ENCODE peak calls at places on chromosomes 16 and 17, in seven cellular contexts. R is heart right ventricle, D is fibroblast of pulmonary artery, N is IMR-90, M is aorta, A is choroid plexus epithelial cell, J is fibroblast of villous mesenchyme. K is an unnamed sample.

GRCh38 chr17:37833237-37833859 is 88.5 kb upstream of the HNF1B start:
- DNase-seq in D (no peak), A (no peak), M (no peak), J (no peak), N (no peak), R (no peak), K (no peak)

GRCh38 chr16:29986231-29986630 is 9.2 kb downstream of the HIRIP3 start:
- DNase-seq in J (no peak), N (no peak), A (no peak), D (no peak), R (no peak), M (peak; percentile 71), K (peak; percentile 44)

GRCh38 chr17:48048321-48049140 is at the start of gene NFE2L1:
- DNase-seq in A (peak; percentile 95), D (peak; percentile 94), J (peak; percentile 95), M (peak; percentile 96), N (peak; percentile 90), R (peak; percentile 93), K (peak; percentile 93)

GRCh38 chr16:85947511-85948509 is 48.8 kb downstream of the IRF8 start:
- DNase-seq in R (no peak), D (no peak), A (no peak), M (no peak), N (no peak), J (no peak), K (no peak)

GRCh38 chr17:45756266-45756989 is 27.7 kb upstream of the CRHR1 start:
- DNase-seq in M (no peak), J (no peak), D (no peak), A (no peak), R (no peak), N (no peak), K (no peak)

GRCh38 chr16:85306071-85306792 is 194.0 kb upstream of the CIBAR2 start:
- DNase-seq in R (peak; percentile 79), N (peak; percentile 87), A (peak; percentile 94), D (peak; percentile 92), J (peak; percentile 90), M (peak; percentile 96), K (peak; percentile 96)

GRCh38 chr17:81254955-81255717 is 16.0 kb downstream of the NDUFAF8 start:
- DNase-seq in D (peak; percentile 79), M (peak; percentile 90), N (peak; percentile 82), A (peak; percentile 79), J (peak; percentile 87), R (peak; percentile 85), K (peak; percentile 95)

GRCh38 chr16:22751104-22751667 is 62.8 kb upstream of the HS3ST2 start:
- DNase-seq in D (no peak), A (no peak), N (no peak), J (no peak), R (no peak), M (no peak), K (no peak)

GRCh38 chr16:56279132-56279531 is 87.8 kb downstream of the GNAO1 start:
- DNase-seq in N (no peak), R (no peak), A (no peak), M (no peak), D (no peak), J (no peak), K (no peak)

GRCh38 chr16:53048139-53048915 is 4.4 kb downstream of the CHD9NB start:
- DNase-seq in N (no peak), M (no peak), A (no peak), D (no peak), R (no peak), J (no peak), K (no peak)

GRCh38 chr17:18937981-18938691 is 13.8 kb upstream of the SLC5A10 start:
- DNase-seq in J (no peak), N (peak; percentile 12), D (no peak), M (no peak), R (no peak), A (peak; percentile 42), K (no peak)

GRCh38 chr17:59769891-59770290 is 62.4 kb downstream of the VMP1 start:
- DNase-seq in J (no peak), R (no peak), M (no peak), D (peak; percentile 57), A (no peak), N (no peak), K (no peak)

GRCh38 chr17:39928868-39929651 is 1.5 kb downstream of the LRRC3C start:
- DNase-seq in N (peak; percentile 96), R (no peak), D (peak; percentile 91), J (peak; percentile 92), M (no peak), A (peak; percentile 95), K (no peak)
- H3K4me3 ChIP-seq in N (peak overlapping the region; percentile 17), R (peak overlapping the region; percentile 50), D (no peak overlapping the region), J (no peak overlapping the region), M (no peak overlapping the region), A (no peak overlapping the region), K (peak overlapping the region; percentile 87)

GRCh38 chr16:66750279-66751134 is 902 bp downstream of the DYNC1LI2 start:
- DNase-seq in A (peak; percentile 14), N (no peak), J (no peak), D (no peak), R (no peak), M (no peak), K (no peak)

GRCh38 chr16:66752958-66753357 is 1.5 kb upstream of the DYNC1LI2 start:
- DNase-seq in J (no peak), N (no peak), M (no peak), A (no peak), D (no peak), R (no peak), K (no peak)

GRCh38 chr16:66751135-66751991 is at the start of gene DYNC1LI2:
- DNase-seq in J (peak; percentile 69), R (peak; percentile 83), N (peak; percentile 58), M (peak; percentile 94), D (peak; percentile 71), A (peak; percentile 71), K (peak; percentile 89)

GRCh38 chr16:66752379-66752778 is 970 bp upstream of the DYNC1LI2 start:
- DNase-seq in M (no peak), J (no peak), N (no peak), R (no peak), A (no peak), D (no peak), K (no peak)

GRCh38 chr16:66751992-66752322 is 548 bp upstream of the DYNC1LI2 start:
- DNase-seq in M (no peak), A (no peak), J (no peak), N (no peak), R (no peak), D (no peak), K (no peak)
- H3K4me3 ChIP-seq in M (peak overlapping the region; percentile 32), A (peak overlapping the region; percentile 50), J (peak overlapping the region; percentile 30), N (peak overlapping the region; percentile 90), R (peak overlapping the region; percentile 100), D (peak overlapping the region; percentile 91), K (peak overlapping the region; percentile 83)

DNA sequence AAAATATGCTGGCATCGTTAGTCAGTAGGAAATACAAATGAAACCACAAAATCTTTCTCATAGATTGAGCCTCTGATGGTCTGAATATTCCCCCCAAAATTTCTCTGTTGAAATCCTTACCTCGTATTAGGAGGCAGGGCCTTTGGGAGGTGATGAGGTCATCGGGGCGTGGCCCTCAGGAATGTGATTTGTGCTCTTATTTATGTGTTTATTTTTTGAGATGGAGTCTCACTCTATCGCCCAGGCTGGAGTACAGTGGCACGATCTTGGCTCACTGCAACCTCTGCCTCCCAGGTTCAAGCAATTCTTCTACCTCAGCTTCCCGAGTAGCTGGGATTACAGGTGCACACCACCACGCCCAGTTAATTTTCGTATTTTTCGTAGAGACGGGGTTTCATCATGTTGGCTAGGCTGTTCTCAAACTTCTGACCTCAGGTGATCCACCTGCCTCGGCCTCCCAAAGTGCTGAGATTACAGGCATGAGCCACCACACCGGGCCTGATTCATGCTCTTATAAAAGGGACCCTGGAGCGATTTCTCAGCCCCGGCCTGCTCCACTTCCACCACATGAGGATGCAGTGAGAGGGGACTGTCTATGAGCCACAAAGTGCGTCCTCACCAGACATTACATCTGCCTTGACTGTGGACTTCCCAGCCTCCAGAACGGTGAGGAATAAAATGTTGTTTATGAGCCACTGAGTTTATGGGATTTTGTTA is 53.1 kb downstream of the DNAH17 start:
- DNase-seq in D (no peak), J (no peak), A (no peak), N (no peak), M (peak; percentile 38), R (no peak), K (no peak)
- H3K4me3 ChIP-seq in D (no peak overlapping the region), J (no peak overlapping the region), A (no peak overlapping the region), N (no peak overlapping the region), M (no peak overlapping the region), R (no peak overlapping the region), K (no peak overlapping the region)

DNA sequence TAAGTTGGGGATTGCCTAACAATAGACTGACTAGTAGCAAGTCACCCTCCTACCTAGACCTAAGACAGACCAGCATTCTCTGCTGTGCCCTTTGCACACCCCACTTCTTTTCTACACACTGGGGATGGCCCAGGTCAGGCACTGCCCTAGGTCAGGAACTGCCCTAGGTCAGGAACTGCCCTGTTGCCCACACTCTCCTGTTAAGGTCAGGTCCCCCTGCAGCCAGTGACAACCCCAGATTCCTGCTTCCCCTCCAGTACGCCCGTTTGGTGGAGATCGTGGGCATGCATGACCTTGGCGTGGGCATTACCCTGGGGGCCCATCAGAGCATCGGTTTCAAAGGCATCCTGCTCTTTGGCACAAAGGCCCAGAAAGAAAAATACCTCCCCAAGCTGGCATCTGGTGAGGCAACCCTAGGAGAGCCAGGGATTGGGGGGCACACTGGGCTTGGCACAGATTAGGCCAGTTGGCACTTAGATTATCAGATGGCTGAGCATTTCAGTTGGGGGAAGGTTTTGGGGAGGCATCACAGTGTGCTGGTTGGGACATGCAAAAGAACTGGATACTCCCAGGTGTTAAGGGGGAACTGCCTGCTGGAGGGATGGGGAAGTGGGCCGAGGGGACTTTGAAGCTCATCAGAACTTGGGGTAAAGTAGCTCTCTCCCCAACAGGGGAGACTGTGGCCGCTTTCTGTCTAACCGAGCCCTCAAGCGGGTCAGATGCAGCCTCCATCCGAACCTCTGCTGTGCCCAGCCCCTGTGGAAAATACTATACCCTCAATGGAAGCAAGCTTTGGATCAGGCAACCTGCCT is 1.7 kb downstream of the ACADVL start:
- DNase-seq in J (no peak), R (no peak), M (no peak), D (no peak), A (no peak), N (no peak), K (no peak)
- H3K4me3 ChIP-seq in J (no peak overlapping the region), R (peak overlapping the region; percentile 98), M (no peak overlapping the region), D (no peak overlapping the region), A (no peak overlapping the region), N (no peak overlapping the region), K (peak overlapping the region; percentile 97)

GRCh38 chr16:2425825-2426430 is 3.3 kb upstream of the CCNF start:
- DNase-seq in M (no peak), R (no peak), D (no peak), A (no peak), J (no peak), N (no peak), K (no peak)

GRCh38 chr16:2426941-2427361 is 2.3 kb upstream of the CCNF start:
- DNase-seq in D (no peak), A (no peak), R (no peak), M (no peak), J (no peak), N (no peak), K (peak; percentile 73)

GRCh38 chr16:2428787-2429036 is 535 bp upstream of the CCNF start:
- DNase-seq in N (no peak), J (no peak), M (no peak), A (no peak), D (no peak), R (no peak), K (no peak)

GRCh38 chr16:2428051-2428786 is 1.0 kb upstream of the CCNF start:
- DNase-seq in R (peak; percentile 33), A (peak; percentile 30), N (no peak), J (peak; percentile 26), D (peak; percentile 27), M (peak; percentile 82), K (no peak)

GRCh38 chr16:2427526-2427925 is 1.7 kb upstream of the CCNF start:
- DNase-seq in N (no peak), D (no peak), A (no peak), R (no peak), J (no peak), M (no peak), K (no peak)
- H3K4me3 ChIP-seq in N (no peak overlapping the region), D (no peak overlapping the region), A (no peak overlapping the region), R (no peak overlapping the region), J (no peak overlapping the region), M (no peak overlapping the region), K (no peak overlapping the region)